ENCODE peak calls at places on chromosomes 11 and 22, in five cellular contexts. D is DND-41, P is HCT116, M is small intestine, L is gastrocnemius medialis. J is an unnamed sample.

GRCh38 chr22:35489225-35489624 is 51.4 kb upstream of the RASD2 start:
- DNase-seq in D (no peak), P (no peak), M (no peak), L (no peak), J (no peak)

GRCh38 chr11:116700586-116701220 is 72.1 kb downstream of the BUD13 start:
- DNase-seq in D (no peak), P (no peak), M (no peak), L (no peak), J (no peak)

GRCh38 chr11:86726118-86726748 is 53.8 kb upstream of the ME3 start:
- DNase-seq in D (no peak), P (peak; percentile 61), M (no peak), L (no peak), J (no peak)

GRCh38 chr22:47281126-47282106 is 519.0 kb downstream of the TBC1D22A start:
- DNase-seq in D (no peak), P (no peak), M (no peak), L (no peak), J (no peak)

GRCh38 chr11:85758480-85759039 is 52.4 kb downstream of the SYTL2 start:
- DNase-seq in D (no peak), P (no peak), M (no peak), L (no peak), J (no peak)

GRCh38 chr22:23565288-23565941 is 14.7 kb downstream of the IGLL1 start:
- DNase-seq in D (peak; percentile 73), P (peak; percentile 4), M (no peak), L (no peak), J (no peak)

GRCh38 chr11:114073506-114074381 is 14.2 kb downstream of the ZBTB16 start:
- DNase-seq in D (no peak), P (no peak), M (peak; percentile 48), L (no peak), J (no peak)

GRCh38 chr11:102171101-102171500 is 60.9 kb downstream of the YAP1 start:
- DNase-seq in D (no peak), P (no peak), M (no peak), L (no peak), J (no peak)

GRCh38 chr22:20159088-20159487 is 8.2 kb upstream of the CCDC188 start:
- DNase-seq in D (no peak), P (no peak), M (no peak), L (no peak), J (no peak)

GRCh38 chr11:69320326-69320725 is 26.4 kb downstream of the MYEOV start:
- DNase-seq in D (no peak), P (no peak), M (no peak), L (no peak), J (no peak)

GRCh38 chr11:48154162-48154561 is 62.4 kb upstream of the OR4B1 start:
- DNase-seq in D (no peak), P (no peak), M (no peak), L (no peak), J (no peak)

GRCh38 chr22:37483050-37483449 is 3.1 kb downstream of the MFNG start:
- DNase-seq in D (no peak), P (no peak), M (no peak), L (no peak), J (no peak)

GRCh38 chr22:42313204-42313603 is 42.8 kb upstream of the TCF20 start:
- DNase-seq in D (no peak), P (no peak), M (no peak), L (no peak), J (no peak)

GRCh38 chr22:28009272-28009827 is 90.3 kb upstream of the PITPNB start:
- DNase-seq in D (peak; percentile 79), P (peak; percentile 49), M (peak; percentile 57), L (peak; percentile 37), J (peak; percentile 24)

GRCh38 chr22:31537019-31537535 is 40.7 kb downstream of the SFI1 start:
- DNase-seq in D (no peak), P (no peak), M (no peak), L (no peak), J (no peak)

GRCh38 chr11:130109441-130109840 is 39.7 kb downstream of the APLP2 start:
- DNase-seq in D (no peak), P (no peak), M (no peak), L (no peak), J (no peak)
- H3K27ac ChIP-seq in D (no peak overlapping the region), P (no peak overlapping the region), M (no peak overlapping the region), L (no peak overlapping the region), J (no peak overlapping the region)

GRCh38 chr11:2383823-2384722 is 7.0 kb downstream of the CD81 start:
- DNase-seq in D (no peak), P (no peak), M (peak; percentile 40), L (no peak), J (no peak)
- H3K36me3 ChIP-seq in D (peaks cover 67% of the 10 kb centered on the region), P (peaks cover 22% of the 10 kb centered on the region), M (no peaks in the 10 kb centered on the region), L (no peaks in the 10 kb centered on the region), J (no peaks in the 10 kb centered on the region)

GRCh38 chr11:30878400-30878799 is 292.2 kb upstream of the MPPED2 start:
- DNase-seq in D (no peak), P (no peak), M (no peak), L (no peak), J (no peak)
- H3K27ac ChIP-seq in D (no peak overlapping the region), P (no peak overlapping the region), M (no peak overlapping the region), L (no peak overlapping the region), J (no peak overlapping the region)

DNA sequence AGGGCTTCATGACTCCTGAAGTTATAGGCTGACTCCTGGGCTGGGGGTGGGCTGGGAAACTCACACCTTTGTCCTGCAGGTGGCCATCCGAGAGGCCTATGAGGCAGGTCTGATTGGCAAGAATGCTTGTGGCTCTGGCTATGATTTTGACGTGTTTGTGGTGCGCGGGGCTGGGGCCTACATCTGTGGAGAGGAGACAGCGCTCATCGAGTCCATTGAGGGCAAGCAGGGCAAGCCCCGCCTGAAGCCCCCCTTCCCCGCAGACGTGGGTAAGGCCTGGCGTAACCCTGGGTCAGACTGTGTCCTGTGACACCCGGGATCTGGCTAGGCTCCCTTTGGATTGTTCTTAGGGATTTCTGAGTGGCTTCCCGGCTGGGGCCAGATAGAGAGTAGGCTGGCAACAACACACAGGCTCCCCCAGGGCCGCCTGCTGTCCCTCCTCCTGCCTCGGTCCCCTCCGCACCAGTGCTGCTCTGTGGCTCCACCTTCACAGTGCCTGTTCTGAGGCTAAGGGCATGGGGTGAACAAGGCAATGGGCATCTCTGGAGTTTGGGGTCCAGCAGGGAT is 3.6 kb downstream of the NDUFV1 start:
- DNase-seq in D (no peak), P (no peak), M (no peak), L (no peak), J (no peak)
- H3K36me3 ChIP-seq in D (peaks cover 58% of the 10 kb centered on the region), P (peaks cover 21% of the 10 kb centered on the region), M (peaks cover 16% of the 10 kb centered on the region), L (peaks cover 48% of the 10 kb centered on the region), J (peaks cover 19% of the 10 kb centered on the region)

DNA sequence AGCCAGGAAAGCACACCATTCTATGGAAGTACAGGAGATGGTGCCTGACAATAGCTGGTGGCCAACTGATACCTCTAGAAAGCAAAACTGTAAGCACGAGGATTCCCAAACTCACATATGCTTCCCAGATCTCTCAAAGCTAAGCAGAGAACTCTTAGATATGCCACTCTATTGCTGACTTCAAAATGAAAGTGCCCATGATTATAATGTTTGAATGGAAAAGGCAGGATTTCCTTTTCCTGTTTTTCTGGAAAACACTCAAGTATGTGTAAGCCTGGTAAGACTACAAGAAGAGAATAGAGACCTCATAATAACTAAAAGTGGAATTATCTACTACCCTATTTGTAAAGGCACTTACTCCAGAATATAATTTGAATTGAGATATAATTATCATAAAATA is 2.6 kb upstream of the CARD18 start:
- DNase-seq in D (no peak), P (no peak), M (no peak), L (no peak), J (no peak)
- H3K27ac ChIP-seq in D (no peak overlapping the region), P (no peak overlapping the region), M (no peak overlapping the region), L (peak overlapping the region; percentile 8), J (no peak overlapping the region)

GRCh38 chr11:46373787-46374740 is 7.4 kb upstream of the MDK start:
- DNase-seq in D (no peak), P (no peak), M (no peak), L (no peak), J (no peak)
- H3K36me3 ChIP-seq in D (peaks cover 95% of the 10 kb centered on the region), P (peaks cover 13% of the 10 kb centered on the region), M (peaks cover 11% of the 10 kb centered on the region), L (peaks cover 95% of the 10 kb centered on the region), J (peaks cover 42% of the 10 kb centered on the region)

GRCh38 chr22:49018601-49019000 is 809.1 kb downstream of the BRD1 start:
- DNase-seq in D (no peak), P (no peak), M (no peak), L (no peak), J (no peak)

GRCh38 chr22:49015993-49016908 is 811.4 kb downstream of the BRD1 start:
- DNase-seq in D (no peak), P (no peak), M (no peak), L (no peak), J (no peak)

GRCh38 chr22:49015459-49015858 is 812.2 kb downstream of the BRD1 start:
- DNase-seq in D (no peak), P (no peak), M (no peak), L (no peak), J (no peak)

GRCh38 chr22:49017769-49018330 is 809.8 kb downstream of the BRD1 start:
- DNase-seq in D (no peak), P (no peak), M (no peak), L (no peak), J (no peak)

GRCh38 chr22:49016909-49017768 is 810.5 kb downstream of the BRD1 start:
- DNase-seq in D (no peak), P (no peak), M (no peak), L (no peak), J (no peak)
- H3K27ac ChIP-seq in D (no peak overlapping the region), P (no peak overlapping the region), M (no peak overlapping the region), L (no peak overlapping the region), J (peak overlapping the region; percentile 94)